ENCODE peak calls at places on chromosomes 2 and 18, in four cellular contexts. N, R, H and A are unnamed samples.

GRCh38 chr2:69720404-69720803 is 21.5 kb upstream of the ANXA4 start:
- DNase-seq in N (no peak), R (no peak), H (no peak), A (no peak)

GRCh38 chr2:124530203-124530602 is 505.1 kb downstream of the CNTNAP5 start:
- DNase-seq in N (no peak), R (no peak), H (peak), A (no peak)

GRCh38 chr18:63559567-63560491 is 17.7 kb downstream of the SERPINB12 start:
- DNase-seq in N (no peak), R (no peak), H (no peak), A (no peak)

GRCh38 chr18:61876899-61877298 is 15.9 kb downstream of the RNF152 start:
- DNase-seq in N (no peak), R (no peak), H (no peak), A (no peak)

GRCh38 chr2:239383036-239383795 is 17.6 kb downstream of the HDAC4 start:
- DNase-seq in N (no peak), R (no peak), H (no peak), A (no peak)

GRCh38 chr2:159840620-159841019 is 42.6 kb upstream of the CD302 start:
- DNase-seq in N (no peak), R (no peak), H (no peak), A (no peak)

GRCh38 chr2:239267411-239267941 is 133.3 kb downstream of the HDAC4 start:
- DNase-seq in N (no peak), R (peak), H (peak), A (peak)

GRCh38 chr18:69957071-69957620 is 9.5 kb upstream of the CD226 start:
- DNase-seq in N (no peak), R (no peak), H (no peak), A (no peak)

GRCh38 chr18:27608742-27609141 is 423.6 kb upstream of the CHST9 start:
- DNase-seq in N (no peak), R (no peak), H (peak), A (no peak)